ENCODE peak calls at places on chromosomes 12 and 14, in nine cellular contexts. P, U, B, V, R, E, F, T and M are unnamed samples.

GRCh38 chr14:67526676-67527459 is 6.2 kb upstream of the PLEKHH1 start:
- DNase-seq in P (peak), U (peak), B (peak), V (peak), R (no peak), E (peak), F (peak), T (peak), M (peak)

GRCh38 chr12:25828188-25828587 is 130.3 kb upstream of the RASSF8 start:
- DNase-seq in P (no peak), U (no peak), B (no peak), V (no peak), R (no peak), E (no peak), F (no peak), T (no peak), M (no peak)

GRCh38 chr12:118371354-118372282 is 1.1 kb downstream of the TAOK3 start:
- DNase-seq in P (no peak), U (no peak), B (no peak), V (no peak), R (peak), E (peak), F (no peak), T (peak), M (peak)

GRCh38 chr12:132559652-132560420 is 50.5 kb downstream of the LRCOL1 start:
- DNase-seq in P (no peak), U (peak), B (peak), V (no peak), R (no peak), E (peak), F (peak), T (peak), M (peak)

GRCh38 chr12:5088586-5089264 is 45.0 kb downstream of the KCNA5 start:
- DNase-seq in P (no peak), U (no peak), B (peak), V (peak), R (no peak), E (peak), F (no peak), T (no peak), M (no peak)

GRCh38 chr12:79296871-79297270 is 393.9 kb downstream of the PAWR start:
- DNase-seq in P (no peak), U (no peak), B (no peak), V (no peak), R (no peak), E (no peak), F (no peak), T (no peak), M (no peak)

GRCh38 chr14:26137161-26137560 is 460.7 kb downstream of the NOVA1 start:
- DNase-seq in P (no peak), U (no peak), B (no peak), V (no peak), R (no peak), E (no peak), F (no peak), T (no peak), M (no peak)

GRCh38 chr12:124747426-124748161 is 116.1 kb downstream of the SCARB1 start:
- DNase-seq in P (no peak), U (no peak), B (peak), V (peak), R (no peak), E (peak), F (no peak), T (peak), M (no peak)

GRCh38 chr14:95389471-95390011 is 69.8 kb upstream of the CLMN start:
- DNase-seq in P (no peak), U (no peak), B (no peak), V (no peak), R (no peak), E (no peak), F (no peak), T (no peak), M (no peak)

GRCh38 chr12:27474344-27474743 is 27.8 kb downstream of the SMCO2 start:
- DNase-seq in P (no peak), U (no peak), B (peak), V (peak), R (no peak), E (peak), F (no peak), T (no peak), M (no peak)

GRCh38 chr12:9760699-9761406 is at the start of gene CD69:
- DNase-seq in P (no peak), U (peak), B (no peak), V (no peak), R (no peak), E (no peak), F (peak), T (no peak), M (no peak)

GRCh38 chr12:103586132-103586531 is 941 bp upstream of the STAB2 start:
- DNase-seq in P (no peak), U (no peak), B (no peak), V (peak), R (no peak), E (peak), F (no peak), T (no peak), M (no peak)

GRCh38 chr12:51401900-51402299 is 10.7 kb upstream of the GALNT6 start:
- DNase-seq in P (no peak), U (no peak), B (no peak), V (peak), R (no peak), E (no peak), F (no peak), T (no peak), M (no peak)

GRCh38 chr12:47729233-47729632 is 3.9 kb upstream of the ENDOU start:
- DNase-seq in P (no peak), U (no peak), B (peak), V (peak), R (no peak), E (peak), F (no peak), T (no peak), M (no peak)

GRCh38 chr14:57057803-57058202 is 210.9 kb downstream of the EXOC5 start:
- DNase-seq in P (no peak), U (no peak), B (no peak), V (no peak), R (no peak), E (no peak), F (no peak), T (no peak), M (no peak)

GRCh38 chr12:4738541-4738940 is 18.3 kb downstream of the GALNT8 start:
- DNase-seq in P (no peak), U (no peak), B (no peak), V (no peak), R (no peak), E (no peak), F (no peak), T (no peak), M (no peak)

GRCh38 chr12:43737646-43738045 is 20.9 kb downstream of the PUS7L start:
- DNase-seq in P (no peak), U (no peak), B (peak), V (peak), R (no peak), E (peak), F (no peak), T (no peak), M (no peak)

GRCh38 chr14:25014440-25014839 is 35.5 kb downstream of the STXBP6 start:
- DNase-seq in P (no peak), U (no peak), B (no peak), V (no peak), R (no peak), E (no peak), F (no peak), T (no peak), M (no peak)

GRCh38 chr12:45235087-45236025 is 19.5 kb downstream of the ANO6 start:
- DNase-seq in P (no peak), U (peak), B (peak), V (peak), R (peak), E (peak), F (no peak), T (peak), M (no peak)

GRCh38 chr12:125330645-125331341 is 265.6 kb downstream of the AACS start:
- DNase-seq in P (no peak), U (peak), B (no peak), V (peak), R (peak), E (peak), F (peak), T (peak), M (peak)

GRCh38 chr14:64117671-64118402 is 176.3 kb downstream of the ESR2 start:
- DNase-seq in P (no peak), U (no peak), B (no peak), V (peak), R (no peak), E (peak), F (peak), T (no peak), M (no peak)

GRCh38 chr12:21656931-21657335 is 709 bp downstream of the LDHB start:
- DNase-seq in P (peak), U (peak), B (peak), V (peak), R (peak), E (peak), F (peak), T (peak), M (peak)

GRCh38 chr12:107336705-107337104 is 243.4 kb upstream of the CRY1 start:
- DNase-seq in P (no peak), U (no peak), B (no peak), V (no peak), R (no peak), E (no peak), F (no peak), T (no peak), M (no peak)

GRCh38 chr14:33589334-33589733 is 361.5 kb downstream of the EGLN3 start:
- DNase-seq in P (no peak), U (no peak), B (peak), V (peak), R (no peak), E (peak), F (peak), T (no peak), M (no peak)

GRCh38 chr12:24838531-24838950 is 110.4 kb downstream of the BCAT1 start:
- DNase-seq in P (no peak), U (peak), B (peak), V (peak), R (no peak), E (no peak), F (no peak), T (peak), M (no peak)

GRCh38 chr12:89521348-89522238 is 3.0 kb downstream of the GALNT4 start:
- DNase-seq in P (no peak), U (no peak), B (no peak), V (no peak), R (no peak), E (peak), F (no peak), T (no peak), M (no peak)

GRCh38 chr12:47860279-47860841 is 40.7 kb upstream of the HDAC7 start:
- DNase-seq in P (no peak), U (no peak), B (no peak), V (no peak), R (no peak), E (no peak), F (no peak), T (no peak), M (no peak)

GRCh38 chr14:61319706-61320105 is 1.7 kb upstream of the PRKCH start:
- DNase-seq in P (no peak), U (no peak), B (no peak), V (no peak), R (no peak), E (no peak), F (no peak), T (no peak), M (no peak)

GRCh38 chr14:61322799-61323290 is 1.5 kb downstream of the PRKCH start:
- DNase-seq in P (no peak), U (peak), B (no peak), V (no peak), R (no peak), E (peak), F (no peak), T (no peak), M (no peak)

GRCh38 chr14:61322011-61322798 is 826 bp downstream of the PRKCH start:
- DNase-seq in P (no peak), U (peak), B (no peak), V (no peak), R (peak), E (peak), F (peak), T (no peak), M (no peak)

GRCh38 chr14:61320806-61321384 is 484 bp upstream of the PRKCH start:
- DNase-seq in P (no peak), U (no peak), B (no peak), V (no peak), R (no peak), E (peak), F (no peak), T (no peak), M (no peak)

DNA sequence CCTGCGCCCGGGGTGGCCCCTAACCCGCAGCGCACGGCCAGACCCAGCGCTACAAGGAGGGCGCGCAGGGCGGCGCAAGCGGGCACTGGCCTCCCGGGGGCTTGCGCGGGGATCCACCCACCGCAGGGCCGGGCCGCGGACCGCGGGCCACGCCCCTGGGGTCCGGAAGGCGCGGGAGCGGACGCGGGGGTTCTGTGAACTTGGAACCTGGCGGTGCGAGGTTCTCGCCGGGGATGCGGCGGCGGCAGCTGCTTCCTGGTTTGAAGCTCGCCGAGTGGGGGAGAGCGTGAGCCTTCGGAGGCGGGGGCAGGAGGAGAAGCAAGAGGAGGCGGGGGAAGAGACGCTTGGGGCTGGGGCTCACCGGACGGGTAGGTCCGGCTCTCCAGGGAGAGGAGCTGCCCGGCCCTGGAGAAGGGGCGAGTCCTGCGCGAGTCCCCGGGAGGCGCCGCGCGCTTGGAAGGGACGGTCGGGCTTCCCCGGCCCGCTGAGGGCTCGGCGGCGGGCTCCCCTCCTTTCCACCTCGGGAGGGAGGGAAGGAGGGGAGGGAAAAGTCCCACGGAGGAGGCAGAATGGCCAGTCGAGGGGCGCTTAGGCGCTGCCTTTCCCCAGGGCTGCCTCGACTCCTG is at the start of gene PRKCH:
- DNase-seq in P (no peak), U (peak), B (no peak), V (peak), R (peak), E (peak), F (peak), T (no peak), M (peak)
- TF ChIP-seq CTCF in P (peak), U (no peak), B (no peak), V (no peak), R (no peak), E (peak), F (no peak), T (no peak), M (no peak)

GRCh38 chr14:105439710-105440553 is 20.3 kb downstream of the MTA1 start:
- DNase-seq in P (no peak), U (no peak), B (no peak), V (no peak), R (no peak), E (no peak), F (no peak), T (no peak), M (no peak)
- TF ChIP-seq CTCF in P (no peak), U (no peak), B (no peak), V (no peak), R (no peak), E (no peak), F (no peak), T (no peak), M (no peak)

DNA sequence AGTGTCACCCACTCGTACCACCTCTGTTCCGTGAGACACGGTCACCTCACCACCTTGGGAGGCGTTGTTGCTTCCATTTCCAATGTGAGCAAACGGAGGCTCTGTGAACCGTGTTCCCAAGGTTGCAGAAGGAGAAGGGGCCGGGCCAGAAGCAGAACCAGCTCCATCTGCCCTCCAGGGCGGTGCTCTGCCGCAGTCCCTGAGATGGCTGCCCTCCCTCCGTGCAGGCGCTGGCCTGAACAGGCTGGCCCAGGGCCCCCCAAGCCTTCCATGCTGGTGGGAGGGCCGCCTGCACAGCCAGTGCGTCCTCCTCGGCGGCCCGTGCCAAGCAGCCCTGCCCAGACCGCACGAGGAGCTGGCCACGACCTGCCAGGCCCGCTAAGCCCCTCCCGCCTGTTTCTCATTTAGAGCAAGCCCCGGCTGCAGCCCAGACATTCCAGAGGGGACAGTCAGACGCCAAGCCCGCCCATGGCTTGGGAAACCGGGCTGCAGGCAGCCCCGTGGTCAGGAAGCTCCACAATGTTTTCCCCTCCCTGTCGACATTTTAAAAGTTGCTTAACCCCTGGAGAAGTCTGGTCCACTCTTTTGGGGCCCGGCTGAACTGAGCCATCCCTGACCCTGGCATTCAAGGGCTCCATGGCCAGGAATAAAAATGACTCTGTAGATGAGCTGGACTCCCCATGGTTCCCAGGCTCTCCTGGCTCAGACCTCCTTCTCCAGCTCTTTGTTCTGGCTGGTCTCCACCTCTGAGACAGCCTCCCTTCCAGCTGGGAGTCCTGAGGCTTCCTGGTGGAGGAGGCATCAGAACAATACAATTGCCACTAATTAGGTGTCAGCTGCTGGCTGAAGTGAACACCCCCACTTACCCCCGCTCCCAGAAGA is 236.0 kb downstream of the BCL11B start:
- DNase-seq in P (no peak), U (no peak), B (peak), V (peak), R (peak), E (peak), F (peak), T (peak), M (no peak)
- TF ChIP-seq CTCF in P (no peak), U (no peak), B (peak), V (no peak), R (peak), E (no peak), F (no peak), T (no peak), M (no peak)

GRCh38 chr12:96131230-96131788 is 62.9 kb upstream of the ELK3 start:
- DNase-seq in P (no peak), U (no peak), B (no peak), V (no peak), R (no peak), E (no peak), F (no peak), T (no peak), M (no peak)

GRCh38 chr12:96136129-96136528 is 58.0 kb upstream of the ELK3 start:
- DNase-seq in P (no peak), U (no peak), B (peak), V (peak), R (no peak), E (no peak), F (no peak), T (no peak), M (no peak)

GRCh38 chr12:96130396-96131059 is 63.6 kb upstream of the ELK3 start:
- DNase-seq in P (no peak), U (no peak), B (no peak), V (no peak), R (no peak), E (no peak), F (no peak), T (no peak), M (no peak)

GRCh38 chr12:96134200-96134599 is 60.0 kb upstream of the ELK3 start:
- DNase-seq in P (no peak), U (no peak), B (no peak), V (no peak), R (no peak), E (no peak), F (no peak), T (no peak), M (no peak)

GRCh38 chr12:96132819-96133218 is 61.4 kb upstream of the ELK3 start:
- DNase-seq in P (no peak), U (peak), B (no peak), V (no peak), R (no peak), E (peak), F (no peak), T (peak), M (no peak)
- TF ChIP-seq CTCF in P (peak), U (no peak), B (peak), V (no peak), R (peak), E (peak), F (no peak), T (peak), M (peak)

DNA sequence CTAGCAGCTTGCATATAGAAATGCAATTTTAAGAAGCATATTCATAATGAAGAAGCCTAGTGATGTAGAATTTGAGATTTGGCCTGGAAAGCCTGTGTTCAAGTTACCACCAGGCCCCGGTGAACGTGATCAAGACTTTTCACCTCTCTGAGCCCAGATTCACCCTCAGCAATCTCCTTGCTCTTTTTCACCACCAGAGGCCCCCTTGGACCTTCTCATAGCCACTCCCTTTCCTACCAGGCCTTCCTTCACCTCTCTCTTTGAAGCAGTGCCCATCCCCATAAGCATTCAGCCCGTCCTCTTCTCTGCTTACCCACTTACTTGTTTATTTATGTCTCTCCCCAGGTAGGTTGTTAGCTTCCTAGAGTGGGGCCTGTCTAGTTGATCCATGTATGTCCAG is 1280.9 kb downstream of the AACS start:
- DNase-seq in P (no peak), U (no peak), B (no peak), V (no peak), R (no peak), E (no peak), F (no peak), T (no peak), M (no peak)
- TF ChIP-seq CTCF in P (no peak), U (no peak), B (no peak), V (no peak), R (no peak), E (no peak), F (no peak), T (peak), M (no peak)

GRCh38 chr14:87334997-87335675 is 657.8 kb downstream of the GALC start:
- DNase-seq in P (no peak), U (no peak), B (no peak), V (peak), R (no peak), E (no peak), F (no peak), T (no peak), M (no peak)
- TF ChIP-seq CTCF in P (no peak), U (no peak), B (no peak), V (no peak), R (no peak), E (no peak), F (no peak), T (no peak), M (no peak)

GRCh38 chr14:106790189-106791036 is 1264.0 kb downstream of the TMEM121 start:
- DNase-seq in P (no peak), U (peak), B (no peak), V (no peak), R (peak), E (peak), F (peak), T (peak), M (no peak)
- TF ChIP-seq CTCF in P (peak), U (peak), B (peak), V (peak), R (peak), E (peak), F (peak), T (peak), M (peak)

GRCh38 chr12:58299371-58299770 is 358.0 kb downstream of the ATP23 start:
- DNase-seq in P (no peak), U (no peak), B (no peak), V (no peak), R (no peak), E (peak), F (no peak), T (no peak), M (no peak)

GRCh38 chr12:58301337-58302122 is 360.2 kb downstream of the ATP23 start:
- DNase-seq in P (no peak), U (no peak), B (no peak), V (no peak), R (no peak), E (no peak), F (no peak), T (no peak), M (no peak)

GRCh38 chr12:58298793-58299192 is 357.4 kb downstream of the ATP23 start:
- DNase-seq in P (no peak), U (no peak), B (no peak), V (no peak), R (no peak), E (no peak), F (no peak), T (no peak), M (no peak)

GRCh38 chr12:58306266-58306995 is 365.1 kb downstream of the ATP23 start:
- DNase-seq in P (no peak), U (no peak), B (no peak), V (no peak), R (no peak), E (peak), F (no peak), T (no peak), M (no peak)

GRCh38 chr12:58302487-58303011 is 361.2 kb downstream of the ATP23 start:
- DNase-seq in P (no peak), U (no peak), B (no peak), V (no peak), R (no peak), E (peak), F (no peak), T (no peak), M (no peak)
- TF ChIP-seq CTCF in P (no peak), U (no peak), B (no peak), V (no peak), R (no peak), E (peak), F (no peak), T (no peak), M (no peak)

GRCh38 chr12:98416845-98417244 is 98.5 kb upstream of the TMPO start:
- DNase-seq in P (no peak), U (peak), B (peak), V (peak), R (no peak), E (peak), F (no peak), T (peak), M (no peak)
- TF ChIP-seq CTCF in P (peak), U (peak), B (peak), V (peak), R (no peak), E (peak), F (no peak), T (peak), M (peak)